ENCODE peak calls at places on chromosomes 11 and 22, in six cellular contexts. M, I, J, Z, W and K are unnamed samples.

GRCh38 chr22:45225732-45226560 is 14.7 kb downstream of the KIAA0930 start:
- DNase-seq in W (peak), I (no peak), M (peak), Z (peak), J (no peak), K (no peak)

GRCh38 chr22:37126383-37126782 is 16.9 kb upstream of the TMPRSS6 start:
- DNase-seq in I (no peak), W (no peak), M (no peak), Z (no peak), J (no peak), K (no peak)

GRCh38 chr11:100562102-100562501 is 125.0 kb upstream of the ARHGAP42 start:
- DNase-seq in M (no peak), Z (no peak), W (no peak), I (no peak), J (peak), K (no peak)

GRCh38 chr11:9759519-9760179 is 95.8 kb downstream of the SWAP70 start:
- DNase-seq in Z (peak), M (peak), J (peak), W (peak), I (peak), K (peak)

GRCh38 chr11:119673389-119674336 is 55.3 kb downstream of the NECTIN1 start:
- DNase-seq in W (no peak), M (peak), Z (peak), I (no peak), J (no peak), K (peak)

GRCh38 chr11:130454495-130455262 is 6.2 kb downstream of the ADAMTS15 start:
- DNase-seq in I (no peak), W (no peak), J (no peak), Z (no peak), M (no peak), K (no peak)

GRCh38 chr11:27754035-27755017 is 54.1 kb upstream of the BDNF start:
- DNase-seq in W (no peak), J (no peak), Z (no peak), I (no peak), M (no peak), K (no peak)

GRCh38 chr11:12079726-12080556 is 30.4 kb upstream of the MICAL2 start:
- DNase-seq in M (no peak), J (peak), I (no peak), Z (no peak), W (peak), K (no peak)

GRCh38 chr11:1206391-1207271 is 16.2 kb upstream of the MUC5B start:
- DNase-seq in M (no peak), Z (peak), J (no peak), I (no peak), W (peak), K (no peak)

GRCh38 chr11:128714881-128715280 is 21.0 kb downstream of the FLI1 start:
- DNase-seq in W (no peak), I (no peak), Z (no peak), J (peak), M (no peak), K (no peak)

GRCh38 chr11:66268953-66269906 is 791 bp downstream of the RAB1B start:
- DNase-seq in J (peak), I (no peak), M (peak), Z (peak), W (no peak), K (no peak)

DNA sequence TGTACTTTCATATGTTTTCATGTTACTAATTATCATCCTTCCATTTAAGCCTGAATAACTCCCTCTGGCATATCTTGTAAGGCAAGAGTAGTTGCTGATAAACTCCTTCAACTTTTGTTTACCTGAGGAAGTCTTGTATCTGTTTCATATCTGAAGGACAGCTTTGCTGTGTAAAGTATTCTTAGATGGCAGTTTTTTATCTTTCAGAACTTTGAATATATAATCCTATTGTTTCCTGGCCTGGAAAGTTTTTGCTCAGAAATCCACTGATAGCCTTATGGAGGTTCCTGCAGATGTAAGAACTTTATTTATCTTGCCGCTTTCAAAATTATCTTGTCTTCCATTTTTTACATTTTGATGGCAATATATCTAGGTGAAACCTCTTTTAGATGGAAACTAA is 69.1 kb downstream of the KCNQ1OT1 start:
- DNase-seq in M (no peak), J (no peak), W (no peak), Z (no peak), I (no peak), K (no peak)
- TF ChIP-seq CTCF in M (no peak), J (no peak), W (no peak), Z (no peak), I (no peak), K (no peak)

DNA sequence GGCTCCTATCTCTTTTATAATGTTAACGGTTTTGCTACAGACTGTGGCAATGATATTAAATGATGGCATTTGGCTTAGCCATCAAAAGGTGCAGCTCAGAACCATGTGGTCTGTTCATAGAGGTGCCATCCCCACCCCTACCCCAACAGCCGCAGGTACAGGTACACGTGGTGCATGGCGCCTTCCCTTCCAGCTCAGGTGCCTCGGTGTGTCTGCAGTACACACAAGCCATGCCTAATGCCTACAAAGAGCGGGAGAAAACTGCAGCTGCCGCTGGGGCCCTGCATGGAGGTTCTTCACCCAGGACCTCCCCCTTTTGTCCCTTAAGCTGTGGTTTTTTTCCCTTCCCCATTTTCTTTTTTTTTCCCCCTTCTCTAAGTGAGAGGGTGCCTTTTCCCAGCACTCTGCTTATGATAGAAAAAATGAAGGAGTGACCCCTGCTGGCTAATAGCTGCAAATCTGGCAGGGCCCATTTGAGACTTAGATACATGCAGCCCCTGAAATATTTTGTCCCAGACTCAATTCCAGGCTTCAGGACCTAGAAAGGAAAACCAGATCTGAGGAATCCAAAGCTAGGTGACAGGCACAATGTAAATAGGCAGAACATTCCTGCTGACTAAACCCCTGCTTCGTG is 6.5 kb downstream of the OR52M1 start:
- DNase-seq in M (no peak), J (no peak), W (no peak), Z (no peak), I (no peak), K (no peak)
- TF ChIP-seq CTCF in M (peak), J (peak), W (no peak), Z (no peak), I (no peak), K (no peak)

GRCh38 chr11:94107363-94107762 is 21.3 kb upstream of the PANX1 start:
- DNase-seq in W (no peak), Z (no peak), I (no peak), M (no peak), J (no peak), K (no peak)
- TF ChIP-seq CTCF in W (no peak), Z (no peak), I (no peak), M (no peak), J (peak), K (no peak)

DNA sequence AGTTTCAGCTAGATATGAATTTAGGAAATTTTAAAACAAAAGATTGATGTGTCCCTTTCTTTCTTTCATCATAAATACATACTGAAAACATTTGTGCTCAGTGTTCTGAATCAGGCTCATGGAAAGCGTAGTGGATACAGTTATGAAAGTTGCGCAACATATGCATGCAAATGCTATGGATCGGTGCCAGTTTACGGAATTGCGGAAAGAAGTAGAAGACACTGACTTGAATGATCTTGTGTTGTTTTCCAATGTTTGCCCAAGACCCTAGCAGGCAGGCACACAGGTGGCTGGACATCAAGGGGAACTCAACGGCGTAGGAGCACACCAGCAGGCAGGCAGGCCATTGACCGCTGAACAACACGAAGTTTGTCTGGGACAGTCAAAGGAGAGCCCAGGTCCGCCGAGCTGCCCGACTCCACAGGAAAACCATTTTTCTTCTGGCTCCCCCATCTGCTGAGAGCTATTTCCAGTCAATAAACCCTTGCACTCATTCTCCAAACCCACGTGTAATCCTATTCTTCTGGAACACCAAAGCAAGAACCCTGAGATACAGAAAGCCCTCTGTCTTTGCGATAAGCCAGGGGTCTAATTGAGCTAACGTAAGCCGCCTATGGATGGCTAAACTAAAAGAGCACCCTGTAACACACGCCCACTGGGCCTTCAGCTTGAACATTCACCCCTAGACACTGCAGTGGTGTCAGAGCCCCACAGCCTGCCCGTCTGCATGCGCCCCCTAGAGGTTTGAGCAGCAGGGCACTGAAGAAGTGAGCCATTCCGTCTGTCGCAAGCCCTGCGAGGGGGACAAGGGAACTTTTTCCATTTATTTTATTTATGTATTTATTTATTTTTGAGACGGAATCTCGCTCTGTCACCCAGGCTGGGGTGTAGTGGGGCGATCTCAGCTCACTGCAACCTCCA is 7.4 kb upstream of the BIRC3 start:
- DNase-seq in M (no peak), J (no peak), I (no peak), W (no peak), Z (peak), K (no peak)
- TF ChIP-seq CTCF in M (no peak), J (peak), I (no peak), W (no peak), Z (no peak), K (no peak)

GRCh38 chr22:19884161-19884953 is 29.7 kb upstream of the GNB1L start:
- DNase-seq in M (no peak), I (no peak), Z (peak), W (no peak), J (no peak), K (no peak)

GRCh38 chr22:19886605-19887250 is 32.1 kb upstream of the GNB1L start:
- DNase-seq in M (peak), Z (peak), W (peak), J (peak), I (peak), K (no peak)

GRCh38 chr22:19887251-19887985 is 32.7 kb upstream of the GNB1L start:
- DNase-seq in M (no peak), I (no peak), Z (peak), W (peak), J (no peak), K (no peak)

GRCh38 chr22:19884954-19885751 is 30.5 kb upstream of the GNB1L start:
- DNase-seq in J (no peak), Z (peak), W (no peak), M (no peak), I (no peak), K (no peak)

GRCh38 chr22:19885841-19886592 is 31.3 kb upstream of the GNB1L start:
- DNase-seq in W (peak), Z (peak), J (no peak), M (no peak), I (no peak), K (no peak)
- TF ChIP-seq CTCF in W (no peak), Z (no peak), J (no peak), M (no peak), I (no peak), K (no peak)

DNA sequence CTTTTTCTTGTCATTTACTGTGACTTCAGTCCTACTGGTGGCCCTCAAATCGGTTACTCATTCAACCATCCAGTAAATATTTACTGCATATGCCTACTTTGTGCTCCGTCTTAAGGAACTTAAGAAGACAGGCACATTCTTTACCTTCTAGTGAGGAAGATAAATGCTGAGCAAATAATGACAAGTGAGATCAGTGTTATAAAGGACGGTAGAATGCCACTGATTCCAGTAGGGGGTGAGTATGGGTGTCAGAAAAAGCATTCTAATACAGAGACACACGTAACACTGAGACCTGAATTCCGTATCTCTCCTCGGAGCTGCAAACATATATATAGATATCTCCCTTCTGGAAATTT is 1.6 kb downstream of the ANKRD42 start:
- DNase-seq in W (no peak), J (peak), I (no peak), M (no peak), Z (no peak), K (no peak)
- TF ChIP-seq CTCF in W (no peak), J (peak), I (no peak), M (no peak), Z (no peak), K (no peak)